ENCODE peak calls at places on chromosomes 5 and 9, in seven cellular contexts. One of them, this sample, is unnamed.

GRCh38 chr5:155260798-155261197 is 247.2 kb downstream of the KIF4B start:
- DNase-seq in heart left ventricle: no peak
- DNase-seq in epithelial cell of prostate: no peak
- DNase-seq in astrocyte: no peak
- DNase-seq in pancreas: no peak
- DNase-seq in cardiac muscle cell: peak; percentile 58
- DNase-seq in HL-60: peak; percentile 73
- DNase-seq in this sample: no peak

GRCh38 chr9:101485873-101486692 is 47.6 kb upstream of the RNF20 start:
- DNase-seq in heart left ventricle: peak; percentile 51
- DNase-seq in pancreas: peak; percentile 80
- DNase-seq in astrocyte: no peak
- DNase-seq in HL-60: no peak
- DNase-seq in epithelial cell of prostate: no peak
- DNase-seq in cardiac muscle cell: peak; percentile 63
- DNase-seq in this sample: no peak

GRCh38 chr5:168353216-168353957 is 61.9 kb downstream of the WWC1 start:
- DNase-seq in cardiac muscle cell: no peak
- DNase-seq in HL-60: no peak
- DNase-seq in astrocyte: peak; percentile 12
- DNase-seq in epithelial cell of prostate: no peak
- DNase-seq in heart left ventricle: no peak
- DNase-seq in pancreas: no peak
- DNase-seq in this sample: peak; percentile 46

GRCh38 chr9:133589454-133590227 is 19.5 kb downstream of the FAM163B start:
- DNase-seq in heart left ventricle: peak; percentile 19
- DNase-seq in cardiac muscle cell: no peak
- DNase-seq in HL-60: no peak
- DNase-seq in epithelial cell of prostate: no peak
- DNase-seq in astrocyte: no peak
- DNase-seq in pancreas: no peak
- DNase-seq in this sample: no peak

GRCh38 chr5:16461026-16461425 is 4.6 kb downstream of the ZNF622 start:
- DNase-seq in pancreas: no peak
- DNase-seq in cardiac muscle cell: no peak
- DNase-seq in astrocyte: peak; percentile 76
- DNase-seq in epithelial cell of prostate: no peak
- DNase-seq in HL-60: no peak
- DNase-seq in heart left ventricle: no peak
- DNase-seq in this sample: no peak

GRCh38 chr5:16178745-16179372 is 732 bp downstream of the MARCHF11 start:
- DNase-seq in epithelial cell of prostate: no peak
- DNase-seq in astrocyte: peak; percentile 54
- DNase-seq in HL-60: peak; percentile 7
- DNase-seq in pancreas: peak; percentile 95
- DNase-seq in heart left ventricle: peak; percentile 78
- DNase-seq in cardiac muscle cell: peak; percentile 96
- DNase-seq in this sample: peak; percentile 50

GRCh38 chr5:132253452-132254320 is 3.8 kb upstream of the PDLIM4 start:
- DNase-seq in astrocyte: no peak
- DNase-seq in cardiac muscle cell: no peak
- DNase-seq in epithelial cell of prostate: no peak
- DNase-seq in HL-60: no peak
- DNase-seq in heart left ventricle: no peak
- DNase-seq in pancreas: no peak
- DNase-seq in this sample: no peak

GRCh38 chr5:6634327-6634713 is 1.1 kb downstream of the SRD5A1 start:
- DNase-seq in pancreas: no peak
- DNase-seq in HL-60: peak; percentile 40
- DNase-seq in cardiac muscle cell: no peak
- DNase-seq in epithelial cell of prostate: no peak
- DNase-seq in astrocyte: no peak
- DNase-seq in heart left ventricle: no peak
- DNase-seq in this sample: peak; percentile 50

GRCh38 chr5:9241459-9241858 is 304.4 kb downstream of the SEMA5A start:
- DNase-seq in HL-60: no peak
- DNase-seq in astrocyte: no peak
- DNase-seq in heart left ventricle: no peak
- DNase-seq in epithelial cell of prostate: no peak
- DNase-seq in pancreas: no peak
- DNase-seq in cardiac muscle cell: no peak
- DNase-seq in this sample: no peak

GRCh38 chr5:13510616-13511015 is 433.9 kb downstream of the DNAH5 start:
- DNase-seq in heart left ventricle: no peak
- DNase-seq in astrocyte: no peak
- DNase-seq in HL-60: no peak
- DNase-seq in pancreas: no peak
- DNase-seq in epithelial cell of prostate: peak; percentile 94
- DNase-seq in cardiac muscle cell: no peak
- DNase-seq in this sample: peak; percentile 92

GRCh38 chr5:15183520-15183919 is 311.9 kb upstream of the ANKH start:
- DNase-seq in astrocyte: no peak
- DNase-seq in pancreas: no peak
- DNase-seq in epithelial cell of prostate: no peak
- DNase-seq in heart left ventricle: no peak
- DNase-seq in cardiac muscle cell: peak; percentile 1
- DNase-seq in HL-60: no peak
- DNase-seq in this sample: peak; percentile 21

GRCh38 chr9:105191508-105192118 is 52.8 kb upstream of the SLC44A1 start:
- DNase-seq in HL-60: peak; percentile 87
- DNase-seq in epithelial cell of prostate: no peak
- DNase-seq in cardiac muscle cell: no peak
- DNase-seq in heart left ventricle: no peak
- DNase-seq in pancreas: no peak
- DNase-seq in astrocyte: peak; percentile 77
- DNase-seq in this sample: peak; percentile 87

GRCh38 chr5:140159014-140159927 is 15.7 kb upstream of the CYSTM1 start:
- DNase-seq in astrocyte: no peak
- DNase-seq in pancreas: no peak
- DNase-seq in epithelial cell of prostate: no peak
- DNase-seq in heart left ventricle: no peak
- DNase-seq in cardiac muscle cell: no peak
- DNase-seq in HL-60: no peak
- DNase-seq in this sample: no peak

GRCh38 chr5:66454186-66455078 is 141.8 kb upstream of the MAST4 start:
- DNase-seq in heart left ventricle: no peak
- DNase-seq in HL-60: no peak
- DNase-seq in pancreas: no peak
- DNase-seq in astrocyte: peak; percentile 82
- DNase-seq in cardiac muscle cell: no peak
- DNase-seq in epithelial cell of prostate: no peak
- DNase-seq in this sample: no peak

GRCh38 chr9:121269030-121269887 is 1.3 kb downstream of the GSN start:
- DNase-seq in HL-60: no peak
- DNase-seq in pancreas: no peak
- DNase-seq in heart left ventricle: no peak
- DNase-seq in epithelial cell of prostate: no peak
- DNase-seq in cardiac muscle cell: no peak
- DNase-seq in astrocyte: no peak
- DNase-seq in this sample: peak; percentile 28

GRCh38 chr9:108142504-108143201 is 653.1 kb upstream of the KLF4 start:
- DNase-seq in astrocyte: peak; percentile 71
- DNase-seq in epithelial cell of prostate: no peak
- DNase-seq in pancreas: no peak
- DNase-seq in heart left ventricle: peak; percentile 85
- DNase-seq in HL-60: peak; percentile 7
- DNase-seq in cardiac muscle cell: peak; percentile 8
- DNase-seq in this sample: no peak

GRCh38 chr5:14397717-14398116 is 183.9 kb upstream of the OTULINL start:
- DNase-seq in HL-60: no peak
- DNase-seq in epithelial cell of prostate: no peak
- DNase-seq in cardiac muscle cell: no peak
- DNase-seq in heart left ventricle: no peak
- DNase-seq in pancreas: no peak
- DNase-seq in astrocyte: peak; percentile 90
- DNase-seq in this sample: peak; percentile 50

GRCh38 chr5:137843676-137844284 is 23.9 kb upstream of the MYOT start:
- DNase-seq in epithelial cell of prostate: no peak
- DNase-seq in heart left ventricle: no peak
- DNase-seq in cardiac muscle cell: no peak
- DNase-seq in pancreas: no peak
- DNase-seq in HL-60: no peak
- DNase-seq in astrocyte: no peak
- DNase-seq in this sample: no peak

GRCh38 chr9:133953976-133954709 is 38.0 kb downstream of the VAV2 start:
- DNase-seq in pancreas: peak; percentile 52
- DNase-seq in heart left ventricle: peak; percentile 19
- DNase-seq in cardiac muscle cell: no peak
- DNase-seq in epithelial cell of prostate: no peak
- DNase-seq in HL-60: no peak
- DNase-seq in astrocyte: no peak
- DNase-seq in this sample: no peak

GRCh38 chr5:139389701-139390638 is at the start of gene MZB1:
- DNase-seq in epithelial cell of prostate: no peak
- DNase-seq in pancreas: no peak
- DNase-seq in astrocyte: no peak
- DNase-seq in cardiac muscle cell: no peak
- DNase-seq in HL-60: peak; percentile 48
- DNase-seq in heart left ventricle: peak; percentile 29
- DNase-seq in this sample: no peak

GRCh38 chr5:141524604-141525597 is 36.0 kb downstream of the PCDHGC5 start:
- DNase-seq in HL-60: peak; percentile 58
- DNase-seq in astrocyte: peak; percentile 90
- DNase-seq in pancreas: peak; percentile 84
- DNase-seq in heart left ventricle: peak; percentile 91
- DNase-seq in cardiac muscle cell: peak; percentile 88
- DNase-seq in epithelial cell of prostate: no peak
- DNase-seq in this sample: peak; percentile 88

GRCh38 chr9:22447607-22448305 is 1.1 kb downstream of the DMRTA1 start:
- DNase-seq in epithelial cell of prostate: no peak
- DNase-seq in pancreas: no peak
- DNase-seq in HL-60: no peak
- DNase-seq in astrocyte: no peak
- DNase-seq in cardiac muscle cell: peak; percentile 25
- DNase-seq in heart left ventricle: no peak
- DNase-seq in this sample: peak; percentile 28

GRCh38 chr9:94167055-94167346 is 82.7 kb downstream of the PTPDC1 start:
- DNase-seq in heart left ventricle: no peak
- DNase-seq in astrocyte: no peak
- DNase-seq in cardiac muscle cell: peak; percentile 94
- DNase-seq in epithelial cell of prostate: no peak
- DNase-seq in HL-60: no peak
- DNase-seq in pancreas: no peak
- DNase-seq in this sample: no peak

GRCh38 chr9:99150456-99151171 is 45.7 kb downstream of the TGFBR1 start:
- DNase-seq in HL-60: peak; percentile 49
- DNase-seq in epithelial cell of prostate: no peak
- DNase-seq in cardiac muscle cell: no peak
- DNase-seq in astrocyte: no peak
- DNase-seq in heart left ventricle: no peak
- DNase-seq in pancreas: no peak
- DNase-seq in this sample: no peak
- H3K27ac ChIP-seq in HL-60: no peak overlapping the region
- H3K27ac ChIP-seq in epithelial cell of prostate: no peak overlapping the region
- H3K27ac ChIP-seq in cardiac muscle cell: no peak overlapping the region
- H3K27ac ChIP-seq in astrocyte: no peak overlapping the region
- H3K27ac ChIP-seq in heart left ventricle: no peak overlapping the region
- H3K27ac ChIP-seq in pancreas: no peak overlapping the region
- H3K27ac ChIP-seq in this sample: no peak overlapping the region

GRCh38 chr5:74261906-74262305 is 378.6 kb downstream of the ENC1 start:
- DNase-seq in HL-60: no peak
- DNase-seq in pancreas: no peak
- DNase-seq in astrocyte: no peak
- DNase-seq in heart left ventricle: no peak
- DNase-seq in cardiac muscle cell: no peak
- DNase-seq in epithelial cell of prostate: no peak
- DNase-seq in this sample: no peak
- H3K27ac ChIP-seq in HL-60: no peak overlapping the region
- H3K27ac ChIP-seq in pancreas: no peak overlapping the region
- H3K27ac ChIP-seq in astrocyte: no peak overlapping the region
- H3K27ac ChIP-seq in heart left ventricle: no peak overlapping the region
- H3K27ac ChIP-seq in cardiac muscle cell: no peak overlapping the region
- H3K27ac ChIP-seq in epithelial cell of prostate: no peak overlapping the region
- H3K27ac ChIP-seq in this sample: no peak overlapping the region

DNA sequence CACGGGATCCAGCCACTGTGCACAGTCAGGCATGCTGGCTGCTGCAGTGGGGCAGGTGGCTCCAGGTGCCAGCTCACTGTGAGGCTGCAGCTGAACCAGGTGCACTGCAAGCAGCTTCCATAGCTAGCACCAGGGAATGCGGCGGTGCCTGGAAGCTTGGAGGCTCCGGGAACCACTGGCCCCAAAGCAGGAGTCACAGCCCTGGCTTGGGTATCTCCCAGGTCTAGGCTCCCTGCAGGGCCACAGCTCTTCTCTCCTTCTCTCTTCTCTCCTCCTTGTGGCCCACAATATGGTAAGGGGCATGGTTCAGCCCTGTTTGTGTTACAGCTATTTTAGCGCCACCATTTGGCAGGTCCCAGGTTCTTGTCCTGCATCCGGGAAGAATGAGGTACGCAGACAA is 6.7 kb upstream of the MTMR12 start:
- DNase-seq in epithelial cell of prostate: no peak
- DNase-seq in HL-60: no peak
- DNase-seq in pancreas: no peak
- DNase-seq in astrocyte: no peak
- DNase-seq in heart left ventricle: no peak
- DNase-seq in cardiac muscle cell: no peak
- DNase-seq in this sample: no peak
- H3K27ac ChIP-seq in epithelial cell of prostate: no peak overlapping the region
- H3K27ac ChIP-seq in HL-60: no peak overlapping the region
- H3K27ac ChIP-seq in pancreas: no peak overlapping the region
- H3K27ac ChIP-seq in astrocyte: no peak overlapping the region
- H3K27ac ChIP-seq in heart left ventricle: no peak overlapping the region
- H3K27ac ChIP-seq in cardiac muscle cell: no peak overlapping the region
- H3K27ac ChIP-seq in this sample: no peak overlapping the region

DNA sequence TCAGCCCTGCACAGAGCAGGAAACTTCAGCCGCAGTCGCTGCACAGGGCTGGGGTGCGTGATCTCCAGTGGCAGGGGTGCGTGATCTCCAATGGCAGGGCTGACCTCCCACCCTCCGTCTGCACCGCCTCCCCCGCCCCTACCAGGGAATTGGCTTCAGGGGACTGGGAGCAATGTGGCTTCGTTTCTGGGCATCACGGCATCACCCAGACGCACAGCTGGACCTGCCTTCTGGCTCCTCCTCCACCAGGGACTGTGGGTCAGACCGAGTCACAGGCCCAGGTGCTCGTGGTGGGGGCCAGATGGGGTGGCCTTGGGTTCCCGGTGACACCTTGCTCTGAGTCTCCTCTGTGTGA is 51.0 kb downstream of the AHRR start:
- DNase-seq in astrocyte: no peak
- DNase-seq in epithelial cell of prostate: no peak
- DNase-seq in HL-60: peak; percentile 49
- DNase-seq in pancreas: no peak
- DNase-seq in heart left ventricle: no peak
- DNase-seq in cardiac muscle cell: no peak
- DNase-seq in this sample: no peak
- H3K27ac ChIP-seq in astrocyte: peak overlapping the region; percentile 82
- H3K27ac ChIP-seq in epithelial cell of prostate: no peak overlapping the region
- H3K27ac ChIP-seq in HL-60: peak overlapping the region; percentile 99
- H3K27ac ChIP-seq in pancreas: no peak overlapping the region
- H3K27ac ChIP-seq in heart left ventricle: no peak overlapping the region
- H3K27ac ChIP-seq in cardiac muscle cell: no peak overlapping the region
- H3K27ac ChIP-seq in this sample: no peak overlapping the region

GRCh38 chr5:157926953-157927352 is 68.0 kb upstream of the CLINT1 start:
- DNase-seq in cardiac muscle cell: peak; percentile 48
- DNase-seq in astrocyte: no peak
- DNase-seq in heart left ventricle: no peak
- DNase-seq in epithelial cell of prostate: no peak
- DNase-seq in HL-60: no peak
- DNase-seq in pancreas: no peak
- DNase-seq in this sample: no peak
- H3K27ac ChIP-seq in cardiac muscle cell: no peak overlapping the region
- H3K27ac ChIP-seq in astrocyte: no peak overlapping the region
- H3K27ac ChIP-seq in heart left ventricle: no peak overlapping the region
- H3K27ac ChIP-seq in epithelial cell of prostate: no peak overlapping the region
- H3K27ac ChIP-seq in HL-60: no peak overlapping the region
- H3K27ac ChIP-seq in pancreas: no peak overlapping the region
- H3K27ac ChIP-seq in this sample: no peak overlapping the region

GRCh38 chr5:79973511-79973910 is 17.6 kb downstream of the MTX3 start:
- DNase-seq in pancreas: no peak
- DNase-seq in cardiac muscle cell: no peak
- DNase-seq in astrocyte: no peak
- DNase-seq in HL-60: no peak
- DNase-seq in heart left ventricle: no peak
- DNase-seq in epithelial cell of prostate: no peak
- DNase-seq in this sample: no peak
- H3K27ac ChIP-seq in pancreas: no peak overlapping the region
- H3K27ac ChIP-seq in cardiac muscle cell: no peak overlapping the region
- H3K27ac ChIP-seq in astrocyte: no peak overlapping the region
- H3K27ac ChIP-seq in HL-60: no peak overlapping the region
- H3K27ac ChIP-seq in heart left ventricle: no peak overlapping the region
- H3K27ac ChIP-seq in epithelial cell of prostate: no peak overlapping the region
- H3K27ac ChIP-seq in this sample: no peak overlapping the region